ENCODE peak calls at places on chromosome 11, in four cellular contexts. E is effector memory CD4-positive, alpha-beta T cell; O is tibial artery; B is neuronal stem cell. W is an unnamed sample.

GRCh38 chr11:78239781-78240180 is 51.1 kb downstream of the USP35 start:
- DNase-seq in E (no peak), O (no peak), B (no peak), W (no peak)

GRCh38 chr11:69443968-69444364 is 37.5 kb upstream of the LINC01488 start:
- DNase-seq in O (no peak), B (no peak), E (no peak), W (no peak)

GRCh38 chr11:28566643-28567042 is 458.5 kb downstream of the METTL15 start:
- DNase-seq in E (no peak), O (peak), B (peak), W (no peak)

GRCh38 chr11:71310184-71310583 is 57.8 kb upstream of the SHANK2 start:
- DNase-seq in O (no peak), B (no peak), E (no peak), W (peak)

GRCh38 chr11:115452245-115452644 is 52.0 kb downstream of the CADM1 start:
- DNase-seq in B (no peak), E (no peak), O (no peak), W (no peak)

GRCh38 chr11:85685820-85686459 is at the start of gene CCDC89:
- DNase-seq in E (no peak), B (no peak), O (peak), W (peak)

GRCh38 chr11:32153747-32154146 is 62.9 kb downstream of the RCN1 start:
- DNase-seq in B (no peak), O (no peak), E (no peak), W (no peak)

GRCh38 chr11:86186420-86186819 is 58.1 kb upstream of the EED start:
- DNase-seq in O (no peak), E (no peak), B (no peak), W (no peak)

GRCh38 chr11:1523779-1524178 is 37.2 kb upstream of the MOB2 start:
- DNase-seq in B (no peak), E (no peak), O (no peak), W (no peak)

GRCh38 chr11:64531906-64532312 is 59.1 kb upstream of the SLC22A12 start:
- DNase-seq in E (no peak), O (no peak), B (no peak), W (no peak)

GRCh38 chr11:74678591-74679512 is 52.4 kb downstream of the CHRDL2 start:
- DNase-seq in O (no peak), E (no peak), B (no peak), W (no peak)

GRCh38 chr11:120835601-120836228 is 188.2 kb upstream of the TBCEL start:
- DNase-seq in B (no peak), O (no peak), E (no peak), W (no peak)

GRCh38 chr11:60774726-60775125 is 10.4 kb upstream of the MS4A10 start:
- DNase-seq in B (no peak), O (no peak), E (no peak), W (peak)

GRCh38 chr11:71539017-71539416 is 1.2 kb downstream of the KRTAP5-8 start:
- DNase-seq in O (no peak), E (no peak), B (no peak), W (peak)

GRCh38 chr11:44309483-44310197 is at the start of gene ALX4:
- DNase-seq in B (no peak), O (no peak), E (no peak), W (no peak)
- H3K4me3 ChIP-seq in B (peak), O (peak), E (peak), W (peak)

GRCh38 chr11:9777525-9777924 is 113.6 kb downstream of the SWAP70 start:
- DNase-seq in E (no peak), O (no peak), B (no peak), W (no peak)
- H3K4me3 ChIP-seq in E (no peak), O (no peak), B (no peak), W (no peak)

DNA sequence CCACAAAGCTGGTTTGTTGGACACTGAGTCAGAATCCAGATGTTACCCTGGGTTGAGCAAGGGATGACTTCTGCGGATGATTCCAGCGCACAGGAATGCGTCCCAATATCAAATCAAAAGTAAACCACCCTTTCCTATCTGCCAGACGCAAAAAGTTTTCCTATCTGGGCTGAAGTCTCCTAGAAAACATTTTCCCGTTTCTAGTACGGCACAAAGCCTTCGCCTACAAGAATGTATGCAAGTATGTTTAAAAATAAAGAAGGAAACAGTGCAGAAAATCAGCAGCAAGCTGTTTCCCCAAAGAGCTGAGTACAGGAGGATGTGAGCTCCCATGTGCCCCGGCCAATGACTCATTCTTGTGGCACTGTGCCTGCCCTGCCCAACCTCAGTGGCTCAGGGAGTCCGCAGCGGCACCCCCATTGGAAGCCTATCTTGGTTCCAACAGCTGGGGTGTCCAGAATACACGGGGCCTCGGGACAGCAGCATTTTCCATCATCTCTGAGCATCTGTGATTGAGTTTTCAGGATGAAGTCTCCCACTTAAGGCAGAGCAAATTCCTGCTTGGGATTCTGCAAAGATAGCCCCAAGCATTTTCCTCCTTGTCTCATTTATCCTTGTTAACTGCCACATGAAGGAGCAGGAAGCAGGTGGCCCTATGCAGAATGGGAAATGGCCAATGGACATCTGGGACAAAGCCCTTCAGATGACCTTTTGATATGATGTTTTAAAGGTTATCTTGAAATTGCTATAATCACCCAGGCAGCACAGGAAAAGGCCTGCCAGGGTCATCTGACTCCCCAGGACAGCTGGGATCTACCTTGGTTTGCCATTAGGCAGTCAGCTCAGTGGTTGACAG is 17.5 kb downstream of the KCNJ5 start:
- DNase-seq in O (peak), E (no peak), B (no peak), W (no peak)
- H3K4me3 ChIP-seq in O (no peak), E (no peak), B (no peak), W (no peak)

GRCh38 chr11:13009921-13010736 is 1.0 kb downstream of the RASSF10 start:
- DNase-seq in B (peak), E (no peak), O (no peak), W (peak)

GRCh38 chr11:13010737-13011342 is 1.7 kb downstream of the RASSF10 start:
- DNase-seq in O (no peak), E (no peak), B (peak), W (peak)

GRCh38 chr11:13013054-13013488 is 4.0 kb downstream of the RASSF10 start:
- DNase-seq in E (no peak), B (no peak), O (no peak), W (no peak)

GRCh38 chr11:13012037-13012693 is 3.0 kb downstream of the RASSF10 start:
- DNase-seq in O (no peak), E (no peak), B (peak), W (no peak)

GRCh38 chr11:13011366-13012036 is 2.4 kb downstream of the RASSF10 start:
- DNase-seq in B (no peak), O (no peak), E (no peak), W (no peak)
- H3K4me3 ChIP-seq in B (peak), O (no peak), E (no peak), W (peak)

GRCh38 chr11:3942160-3942955 is 86.9 kb downstream of the STIM1 start:
- DNase-seq in B (no peak), O (no peak), E (no peak), W (no peak)

GRCh38 chr11:3939651-3940190 is 84.3 kb downstream of the STIM1 start:
- DNase-seq in O (no peak), E (no peak), B (no peak), W (no peak)

GRCh38 chr11:3936517-3936916 is 81.1 kb downstream of the STIM1 start:
- DNase-seq in O (no peak), B (no peak), E (no peak), W (no peak)

GRCh38 chr11:3942956-3943497 is 87.6 kb downstream of the STIM1 start:
- DNase-seq in E (no peak), B (no peak), O (no peak), W (no peak)

DNA sequence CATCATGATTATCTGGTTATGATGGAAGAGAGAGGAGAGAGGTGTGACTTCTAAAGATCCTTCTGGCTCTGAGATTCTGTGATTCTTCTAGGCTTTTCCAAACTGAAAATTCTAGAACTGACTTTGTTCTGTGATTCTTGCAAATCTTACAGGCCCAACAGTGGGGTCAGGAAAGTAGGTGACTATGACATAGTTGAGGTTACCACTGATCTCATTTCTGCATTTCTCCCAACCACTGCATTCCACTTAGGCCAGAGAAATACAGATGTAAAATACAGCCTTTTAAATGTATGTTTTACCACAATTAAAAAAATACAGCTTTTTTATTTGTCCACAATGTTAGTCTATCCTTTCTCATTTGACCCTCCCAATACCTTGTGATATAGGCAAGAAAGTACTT is 83.7 kb downstream of the STIM1 start:
- DNase-seq in O (no peak), E (no peak), B (no peak), W (no peak)
- H3K4me3 ChIP-seq in O (no peak), E (no peak), B (no peak), W (no peak)

GRCh38 chr11:130071211-130071712 is 1.6 kb downstream of the APLP2 start:
- DNase-seq in E (no peak), O (no peak), B (no peak), W (no peak)
- H3K4me3 ChIP-seq in E (peak), O (peak), B (peak), W (peak)

DNA sequence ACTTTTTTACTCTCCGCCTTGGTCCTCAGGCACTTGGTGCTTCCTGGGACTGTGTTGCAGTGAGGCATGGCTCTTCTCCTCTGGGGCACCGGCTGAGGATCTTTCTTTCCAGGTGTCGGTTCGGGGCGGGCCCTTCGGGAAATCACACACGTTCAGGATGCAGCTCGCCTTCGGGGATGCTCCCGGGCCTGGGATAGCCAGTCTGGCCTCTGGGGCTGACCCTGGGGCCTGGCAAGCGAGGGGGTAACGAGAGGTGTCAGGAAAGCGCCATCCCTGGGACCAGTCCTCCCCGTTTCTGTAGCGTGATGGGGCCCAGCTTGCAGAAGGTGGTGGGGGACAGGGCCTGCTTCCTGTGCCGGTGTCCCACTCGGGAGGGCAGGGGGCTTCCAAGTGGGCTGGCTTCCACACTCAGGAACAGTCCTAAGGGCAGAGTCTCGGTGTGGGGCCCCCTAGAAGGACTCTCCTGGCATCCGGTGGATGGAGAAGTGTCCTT is 53.6 kb downstream of the LRP5 start:
- DNase-seq in E (no peak), B (no peak), O (no peak), W (no peak)
- H3K4me3 ChIP-seq in E (no peak), B (no peak), O (no peak), W (no peak)

GRCh38 chr11:33689089-33689488 is 11.5 kb downstream of the C11orf91 start:
- DNase-seq in B (no peak), E (no peak), O (no peak), W (no peak)

GRCh38 chr11:33691051-33691864 is 9.4 kb downstream of the C11orf91 start:
- DNase-seq in E (no peak), B (no peak), O (no peak), W (no peak)

GRCh38 chr11:33692013-33692504 is 8.6 kb downstream of the C11orf91 start:
- DNase-seq in B (no peak), E (no peak), O (peak), W (no peak)

GRCh38 chr11:33689506-33689905 is 11.1 kb downstream of the C11orf91 start:
- DNase-seq in E (no peak), B (no peak), O (no peak), W (no peak)

GRCh38 chr11:33690290-33691050 is 10.2 kb downstream of the C11orf91 start:
- DNase-seq in E (no peak), O (peak), B (no peak), W (no peak)
- H3K4me3 ChIP-seq in E (no peak), O (no peak), B (no peak), W (no peak)

W was measured in upper lobe of right lung.